ENCODE peak calls at places on chromosomes 11 and 22, in nine cellular contexts. R is brain microvascular endothelial cell; G is left ventricle myocardium inferior; N is CD8-positive, alpha-beta T cell; C is CD4-positive, alpha-beta T cell; A is WERI-Rb-1; D is GM13977; O is heart left ventricle; U is foreskin keratinocyte. F is an unnamed sample.

GRCh38 chr22:20102203-20102780 is 13.6 kb upstream of the RANBP1 start:
- DNase-seq in R (no peak), G (no peak), N (no peak), C (no peak), A (no peak), D (no peak), O (no peak), U (no peak), F (no peak)

GRCh38 chr22:40345801-40346177 is 511 bp upstream of the ADSL start:
- DNase-seq in R (no peak), G (no peak), N (peak; percentile 72), C (peak; percentile 33), A (peak; percentile 51), D (peak; percentile 46), O (peak; percentile 24), U (no peak), F (peak; percentile 58)

GRCh38 chr22:28142361-28142801 is 223.3 kb upstream of the PITPNB start:
- DNase-seq in R (peak; percentile 71), G (no peak), N (no peak), C (no peak), A (no peak), D (no peak), O (no peak), U (peak; percentile 52), F (no peak)

GRCh38 chr11:130847517-130847916 is 68.8 kb downstream of the SNX19 start:
- DNase-seq in R (peak; percentile 94), G (no peak), N (no peak), C (no peak), A (no peak), D (no peak), O (no peak), U (peak; percentile 99), F (no peak)

GRCh38 chr11:131385763-131386394 is 15.5 kb downstream of the NTM start:
- DNase-seq in R (no peak), G (no peak), N (no peak), C (no peak), A (no peak), D (no peak), O (no peak), U (no peak), F (no peak)

GRCh38 chr11:94088906-94089305 is 39.7 kb upstream of the PANX1 start:
- DNase-seq in R (no peak), G (no peak), N (no peak), C (no peak), A (no peak), D (no peak), O (no peak), U (no peak), F (no peak)

GRCh38 chr11:1077033-1077416 is 2.4 kb downstream of the MUC2 start:
- DNase-seq in R (no peak), G (no peak), N (no peak), C (no peak), A (no peak), D (no peak), O (no peak), U (no peak), F (no peak)

GRCh38 chr11:129639300-129639699 is 176.3 kb upstream of the TMEM45B start:
- DNase-seq in R (peak; percentile 94), G (no peak), N (no peak), C (no peak), A (no peak), D (no peak), O (no peak), U (peak; percentile 100), F (no peak)

GRCh38 chr11:72599325-72600117 is 74.7 kb downstream of the PDE2A start:
- DNase-seq in R (no peak), G (no peak), N (no peak), C (no peak), A (no peak), D (no peak), O (no peak), U (no peak), F (no peak)
- TF ChIP-seq CTCF in R (no peak), G (no peak), N (no peak), C (no peak), A (peak; percentile 32), D (no peak), O (no peak), U (peak; percentile 26), F (no peak)

GRCh38 chr22:43592470-43592869 is 180.7 kb downstream of the MPPED1 start:
- DNase-seq in R (no peak), G (no peak), N (no peak), C (no peak), A (no peak), D (no peak), O (no peak), U (no peak), F (no peak)
- TF ChIP-seq CTCF in R (no peak), G (peak; percentile 17), N (no peak), C (no peak), A (peak; percentile 64), D (no peak), O (no peak), U (no peak), F (no peak)

GRCh38 chr22:23816552-23816976 is 22.2 kb downstream of the DERL3 start:
- DNase-seq in R (no peak), G (no peak), N (no peak), C (no peak), A (no peak), D (no peak), O (no peak), U (no peak), F (no peak)

GRCh38 chr22:23818541-23818940 is 20.3 kb downstream of the DERL3 start:
- DNase-seq in R (no peak), G (no peak), N (no peak), C (no peak), A (no peak), D (no peak), O (no peak), U (no peak), F (no peak)

GRCh38 chr22:23812378-23812777 is 25.6 kb downstream of the SMARCB1 start:
- DNase-seq in R (no peak), G (no peak), N (no peak), C (no peak), A (no peak), D (no peak), O (no peak), U (no peak), F (no peak)

GRCh38 chr22:23817146-23817545 is 21.7 kb downstream of the DERL3 start:
- DNase-seq in R (no peak), G (no peak), N (no peak), C (no peak), A (no peak), D (no peak), O (no peak), U (no peak), F (no peak)

DNA sequence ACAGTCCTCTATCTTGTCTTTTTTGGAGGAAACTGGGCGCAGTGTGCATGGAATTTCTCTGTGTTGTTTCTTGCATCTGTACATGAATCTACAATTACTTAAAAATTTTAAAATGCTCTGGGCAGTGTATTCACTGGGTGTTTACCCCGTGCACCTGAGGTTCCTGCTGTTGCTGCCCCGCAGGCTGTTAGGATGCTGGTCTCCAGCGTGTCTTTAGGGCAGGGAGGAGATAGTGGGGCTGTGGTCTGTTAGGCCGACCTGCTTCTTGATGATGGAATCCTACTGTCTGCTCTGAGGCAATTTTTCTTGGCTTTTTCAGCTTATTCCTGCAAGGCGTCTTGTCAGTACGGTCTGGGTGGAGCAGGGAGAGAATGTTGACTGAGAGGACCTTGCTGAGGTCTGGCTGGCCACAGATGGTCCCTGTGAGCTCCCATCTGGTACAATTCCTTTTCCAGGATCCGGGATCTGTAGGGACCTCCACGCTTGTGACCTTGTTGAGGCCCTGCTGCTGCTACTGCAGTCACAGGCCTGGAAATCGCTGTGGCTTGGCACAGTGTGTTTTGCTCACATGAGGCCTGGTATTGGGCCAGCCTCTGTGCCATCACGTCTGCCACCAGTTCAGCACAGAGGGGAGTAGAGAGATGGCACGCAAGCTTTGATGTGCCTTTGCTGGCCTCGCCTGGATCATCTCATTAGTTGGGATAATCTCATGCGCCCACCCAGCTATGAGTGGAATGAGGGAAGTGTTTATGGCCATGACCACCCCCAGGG is 22.8 kb downstream of the DERL3 start:
- DNase-seq in R (no peak), G (peak; percentile 72), N (no peak), C (no peak), A (peak; percentile 45), D (no peak), O (peak; percentile 62), U (no peak), F (no peak)
- TF ChIP-seq CTCF in R (no peak), G (no peak), N (no peak), C (no peak), A (no peak), D (no peak), O (no peak), U (no peak), F (no peak)

DNA sequence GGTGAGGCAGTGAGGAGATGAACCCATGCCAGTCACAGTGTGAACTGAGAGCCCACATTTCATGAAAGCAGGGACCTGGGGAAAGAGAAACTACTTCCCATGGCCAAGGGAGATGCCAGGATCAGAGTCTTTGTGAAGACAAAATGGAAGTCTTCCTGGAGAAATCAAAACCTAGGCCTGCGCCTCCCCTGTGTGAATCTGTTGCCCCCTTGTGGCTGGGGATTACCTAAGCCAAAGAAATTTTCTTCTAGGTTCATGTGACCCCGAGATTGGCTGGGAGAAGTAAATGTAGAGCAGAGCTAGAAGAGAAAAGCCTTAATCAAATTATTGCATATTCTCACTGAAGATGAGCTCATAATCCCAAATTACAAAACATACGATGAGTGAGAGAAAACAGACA is 1075.3 kb downstream of the TBC1D22A start:
- DNase-seq in R (no peak), G (no peak), N (no peak), C (no peak), A (peak; percentile 61), D (no peak), O (no peak), U (no peak), F (no peak)
- TF ChIP-seq CTCF in R (no peak), G (peak; percentile 16), N (no peak), C (no peak), A (peak; percentile 61), D (peak; percentile 41), O (no peak), U (peak; percentile 71), F (peak; percentile 19)

GRCh38 chr11:78149646-78150045 is 10.2 kb upstream of the ALG8 start:
- DNase-seq in R (peak; percentile 72), G (no peak), N (no peak), C (no peak), A (no peak), D (no peak), O (no peak), U (no peak), F (no peak)
- TF ChIP-seq CTCF in R (peak; percentile 56), G (peak; percentile 56), N (no peak), C (no peak), A (peak; percentile 7), D (no peak), O (peak; percentile 11), U (peak; percentile 41), F (no peak)

F was measured in GM13976.